ENCODE peak calls at places on chromosome 1, in six cellular contexts. R is M059J, U is NAMALWA, N is GF-D8, M is Calu3, Y is HL-60. J is an unnamed sample.

GRCh38 chr1:10824821-10825540 is 28.5 kb upstream of the CASZ1 start:
- DNase-seq in M (no peak), N (no peak), U (no peak), R (peak), Y (no peak), J (peak)

GRCh38 chr1:76625887-76626286 is 241.4 kb upstream of the ST6GALNAC5 start:
- DNase-seq in N (no peak), M (no peak), R (no peak), Y (no peak), U (no peak), J (no peak)

GRCh38 chr1:10980841-10981727 is 31.4 kb upstream of the TARDBP start:
- DNase-seq in U (no peak), R (peak), N (no peak), Y (no peak), M (no peak), J (no peak)

GRCh38 chr1:227789881-227790400 is 25.5 kb upstream of the PRSS38 start:
- DNase-seq in Y (no peak), N (no peak), R (no peak), M (no peak), U (no peak), J (no peak)

GRCh38 chr1:58392083-58392482 is 154.4 kb downstream of the OMA1 start:
- DNase-seq in R (no peak), M (no peak), U (peak), Y (no peak), N (no peak), J (no peak)

GRCh38 chr1:183433703-183434102 is 15.5 kb upstream of the NMNAT2 start:
- DNase-seq in R (no peak), Y (no peak), M (no peak), U (no peak), N (no peak), J (no peak)

GRCh38 chr1:11652203-11652780 is 1.9 kb downstream of the FBXO2 start:
- DNase-seq in U (no peak), N (no peak), Y (no peak), R (no peak), M (no peak), J (no peak)

GRCh38 chr1:39105841-39106765 is 80.0 kb downstream of the NDUFS5 start:
- DNase-seq in M (peak), U (no peak), Y (no peak), N (no peak), R (peak), J (peak)

GRCh38 chr1:84505167-84506001 is 802 bp upstream of the SPATA1 start:
- DNase-seq in Y (peak), U (peak), N (peak), M (no peak), R (peak), J (peak)

GRCh38 chr1:204645666-204646065 is 39.9 kb downstream of the LRRN2 start:
- DNase-seq in R (no peak), N (no peak), U (no peak), Y (no peak), M (no peak), J (no peak)

GRCh38 chr1:11749203-11749689 is 12.7 kb upstream of the C1orf167 start:
- DNase-seq in U (peak), N (peak), R (peak), M (peak), Y (peak), J (peak)

J was measured in SW480.